ENCODE peak calls at places on chromosomes 1 and 21, in nine cellular contexts. Z is activated gamma-delta T cell treated with Interleukin-2 at 50 U/mL for 16 hours, S is HFFc6, L is fibroblast of lung, B is smooth muscle cell of the brain vasculature, K is uterus, P is tibial nerve, T is PC-9, D is hepatic stellate cell. Q is an unnamed sample.

GRCh38 chr1:17189632-17190525 is 15.0 kb upstream of the PADI1 start:
- DNase-seq in Z (no peak), S (peak), L (peak), B (peak), K (no peak), P (no peak), T (peak), D (peak), Q (no peak)

GRCh38 chr1:9917901-9918300 is 7.8 kb upstream of the CTNNBIP1 start:
- DNase-seq in Z (no peak), S (no peak), L (no peak), B (no peak), K (no peak), P (no peak), T (no peak), D (no peak), Q (no peak)

GRCh38 chr1:48469616-48470500 is 2.1 kb downstream of the SPATA6 start:
- DNase-seq in Z (no peak), S (no peak), L (peak), B (peak), K (peak), P (peak), T (no peak), D (peak), Q (peak)

GRCh38 chr1:179576509-179576908 is 761 bp upstream of the NPHS2 start:
- DNase-seq in Z (no peak), S (no peak), L (no peak), B (no peak), K (no peak), P (no peak), T (no peak), D (no peak), Q (no peak)

GRCh38 chr1:24970399-24970753 is 40.3 kb upstream of the RUNX3 start:
- DNase-seq in Z (no peak), S (peak), L (peak), B (no peak), K (no peak), P (no peak), T (no peak), D (no peak), Q (no peak)

GRCh38 chr1:42941640-42942330 is 16.9 kb downstream of the SLC2A1 start:
- DNase-seq in Z (no peak), S (peak), L (peak), B (no peak), K (no peak), P (no peak), T (peak), D (peak), Q (no peak)

GRCh38 chr1:100868364-100868995 is 26.2 kb downstream of the EXTL2 start:
- DNase-seq in Z (no peak), S (peak), L (peak), B (no peak), K (no peak), P (no peak), T (peak), D (no peak), Q (no peak)

GRCh38 chr1:23745515-23745914 is 2.2 kb downstream of the ELOA start:
- DNase-seq in Z (no peak), S (peak), L (peak), B (no peak), K (no peak), P (no peak), T (no peak), D (peak), Q (peak)

GRCh38 chr1:151072224-151072623 is 1.7 kb downstream of the GABPB2 start:
- DNase-seq in Z (no peak), S (no peak), L (no peak), B (no peak), K (no peak), P (no peak), T (no peak), D (no peak), Q (no peak)

GRCh38 chr21:33374080-33374873 is 28.9 kb upstream of the IFNGR2 start:
- DNase-seq in Z (peak), S (peak), L (peak), B (peak), K (no peak), P (no peak), T (peak), D (peak), Q (peak)

GRCh38 chr1:19427087-19427781 is 58.1 kb downstream of the CAPZB start:
- DNase-seq in Z (no peak), S (peak), L (peak), B (no peak), K (no peak), P (no peak), T (no peak), D (peak), Q (no peak)

Q was measured in germinal center.